ENCODE peak calls at places on chromosomes 3 and 15, in five cellular contexts. B, D, H, K and G are unnamed samples.
A peak's percentile ranks its signal among the peaks of the same experiment; 100 is the strongest.

GRCh38 chr3:190131329-190131728 is 10.6 kb upstream of the P3H2 start:
- DNase-seq in B (no peak), D (peak; percentile 75), H (no peak), K (no peak), G (no peak)

GRCh38 chr15:98452238-98452637 is 196.1 kb upstream of the IGF1R start:
- DNase-seq in B (no peak), D (no peak), H (no peak), K (no peak), G (no peak)

GRCh38 chr3:10975695-10976234 is 16.8 kb upstream of the SLC6A1 start:
- DNase-seq in B (no peak), D (no peak), H (no peak), K (no peak), G (no peak)

GRCh38 chr15:90638963-90639362 is 78.2 kb upstream of the BLM start:
- DNase-seq in B (no peak), D (no peak), H (no peak), K (no peak), G (no peak)

GRCh38 chr3:173529062-173529711 is 131.6 kb downstream of the NLGN1 start:
- DNase-seq in B (no peak), D (no peak), H (no peak), K (no peak), G (peak; percentile 57)

GRCh38 chr3:124707667-124708066 is 22.6 kb upstream of the UMPS start:
- DNase-seq in B (no peak), D (peak; percentile 85), H (no peak), K (peak; percentile 61), G (no peak)

GRCh38 chr3:6844723-6845122 is 16.2 kb upstream of the GRM7 start:
- DNase-seq in B (no peak), D (no peak), H (no peak), K (no peak), G (no peak)

GRCh38 chr15:71114887-71115566 is at the start of gene THSD4:
- DNase-seq in B (no peak), D (peak; percentile 77), H (peak; percentile 90), K (no peak), G (peak; percentile 83)

GRCh38 chr3:154954750-154955149 is 125.4 kb upstream of the MME start:
- DNase-seq in B (peak; percentile 26), D (peak; percentile 84), H (no peak), K (peak; percentile 13), G (peak; percentile 12)

GRCh38 chr3:43855674-43856299 is 165.0 kb downstream of the ABHD5 start:
- DNase-seq in B (no peak), D (peak; percentile 52), H (peak; percentile 70), K (peak; percentile 24), G (peak; percentile 70)

GRCh38 chr15:50940506-50940905 is 32.0 kb downstream of the AP4E1 start:
- DNase-seq in B (no peak), D (peak; percentile 44), H (no peak), K (no peak), G (no peak)

GRCh38 chr15:37773111-37773860 is 161.2 kb upstream of the TMCO5A start:
- DNase-seq in B (no peak), D (peak; percentile 77), H (no peak), K (peak; percentile 53), G (no peak)

GRCh38 chr3:62632510-62633294 is 242.5 kb downstream of the CADPS start:
- DNase-seq in B (no peak), D (no peak), H (no peak), K (no peak), G (no peak)

GRCh38 chr3:5568451-5568850 is 380.9 kb downstream of the EDEM1 start:
- DNase-seq in B (no peak), D (no peak), H (no peak), K (no peak), G (peak; percentile 44)

GRCh38 chr3:51963951-51964451 is 3.3 kb downstream of the PCBP4 start:
- DNase-seq in B (no peak), D (no peak), H (no peak), K (no peak), G (no peak)

DNA sequence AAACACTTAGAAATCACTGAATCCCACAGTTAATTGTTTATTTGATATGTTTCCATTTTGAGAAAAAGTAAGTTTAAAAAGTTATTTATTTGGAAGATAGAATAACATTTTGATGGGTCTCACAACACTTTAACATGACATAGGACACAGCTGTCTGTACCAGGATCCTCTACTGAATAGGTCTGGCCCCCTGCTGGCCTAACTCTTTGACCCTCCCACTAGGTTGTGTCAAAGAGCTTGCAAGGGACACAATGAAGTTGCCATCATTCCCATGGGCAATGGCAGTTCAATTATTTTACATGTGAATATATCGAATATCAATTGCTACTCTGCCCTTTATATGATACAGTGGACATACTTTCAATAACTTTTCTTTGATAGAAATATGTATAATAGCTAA is 138.9 kb downstream of the EPHA3 start:
- DNase-seq in B (no peak), D (no peak), H (no peak), K (no peak), G (peak; percentile 25)
- TF ChIP-seq CTCF in B (no peak), D (no peak), H (no peak), K (peak; percentile 15), G (peak; percentile 18)

GRCh38 chr3:185818267-185818875 is 6.5 kb downstream of the IGF2BP2 start:
- DNase-seq in B (no peak), D (no peak), H (no peak), K (no peak), G (no peak)
- H3K4me3 ChIP-seq in B (no peak overlapping the region), D (no peak overlapping the region), H (no peak overlapping the region), K (no peak overlapping the region), G (no peak overlapping the region)

DNA sequence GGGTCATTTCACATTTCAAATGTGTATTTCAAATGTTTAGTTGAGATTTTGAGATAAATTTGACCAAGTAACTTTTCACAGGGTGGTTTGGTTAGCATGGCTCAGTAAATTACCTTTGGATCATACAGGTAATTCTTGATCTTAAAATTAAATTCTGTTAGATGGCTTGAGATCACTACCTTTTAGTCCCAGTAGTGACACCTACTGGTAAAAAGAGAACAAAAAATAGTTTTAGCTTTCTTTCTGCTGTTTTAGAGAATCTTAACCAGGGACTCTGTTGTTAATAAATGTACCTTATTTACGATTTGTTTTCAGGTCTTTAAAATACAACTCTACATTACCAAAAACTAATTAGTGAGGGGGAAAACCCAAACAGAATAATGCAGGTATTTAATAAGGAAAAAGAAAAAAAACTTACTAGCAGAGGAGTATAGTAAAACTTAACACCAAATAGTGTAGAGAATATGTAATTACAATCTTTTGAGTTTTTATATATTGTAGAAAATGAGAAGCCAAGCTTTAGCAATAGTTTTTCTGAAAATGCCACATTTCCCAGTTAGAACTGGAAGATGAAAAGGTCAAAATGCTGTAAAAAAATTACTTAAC is 620.3 kb upstream of the AGTR1 start:
- DNase-seq in B (no peak), D (peak; percentile 52), H (no peak), K (no peak), G (peak; percentile 37)
- TF ChIP-seq CTCF in B (peak; percentile 56), D (peak; percentile 60), H (no peak), K (peak; percentile 64), G (peak; percentile 41)

DNA sequence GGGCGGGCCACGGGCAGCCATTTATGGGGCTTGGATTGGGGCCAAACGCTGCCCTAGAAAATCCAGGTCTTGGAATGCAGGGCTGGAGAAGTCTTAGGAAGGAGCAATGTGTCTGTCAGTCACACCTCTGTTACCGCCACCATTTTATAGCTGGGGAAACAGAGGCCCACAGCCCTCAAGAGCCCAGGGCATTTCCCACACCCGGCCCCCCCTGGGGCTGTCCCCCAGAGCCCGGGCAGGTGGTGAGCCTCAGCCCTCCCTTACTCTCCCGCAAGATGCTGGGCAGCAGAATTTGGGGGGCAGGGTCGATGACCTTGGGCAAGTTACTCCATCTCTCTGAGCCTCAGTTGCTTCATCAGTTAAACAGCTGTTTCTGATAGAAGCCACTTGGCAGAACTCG is 508.2 kb downstream of the SHQ1 start:
- DNase-seq in B (no peak), D (no peak), H (no peak), K (no peak), G (no peak)
- H3K4me3 ChIP-seq in B (no peak overlapping the region), D (no peak overlapping the region), H (no peak overlapping the region), K (no peak overlapping the region), G (no peak overlapping the region)

GRCh38 chr15:96028620-96029019 is 301.9 kb upstream of the NR2F2 start:
- DNase-seq in B (no peak), D (no peak), H (no peak), K (no peak), G (no peak)
- TF ChIP-seq CTCF in B (no peak), D (no peak), H (no peak), K (no peak), G (no peak)

GRCh38 chr3:69542265-69543079 is 156.6 kb upstream of the FRMD4B start:
- DNase-seq in B (no peak), D (no peak), H (no peak), K (no peak), G (no peak)
- H3K4me3 ChIP-seq in B (peak overlapping the region; percentile 58), D (peak overlapping the region; percentile 51), H (peak overlapping the region; percentile 68), K (no peak overlapping the region), G (no peak overlapping the region)

DNA sequence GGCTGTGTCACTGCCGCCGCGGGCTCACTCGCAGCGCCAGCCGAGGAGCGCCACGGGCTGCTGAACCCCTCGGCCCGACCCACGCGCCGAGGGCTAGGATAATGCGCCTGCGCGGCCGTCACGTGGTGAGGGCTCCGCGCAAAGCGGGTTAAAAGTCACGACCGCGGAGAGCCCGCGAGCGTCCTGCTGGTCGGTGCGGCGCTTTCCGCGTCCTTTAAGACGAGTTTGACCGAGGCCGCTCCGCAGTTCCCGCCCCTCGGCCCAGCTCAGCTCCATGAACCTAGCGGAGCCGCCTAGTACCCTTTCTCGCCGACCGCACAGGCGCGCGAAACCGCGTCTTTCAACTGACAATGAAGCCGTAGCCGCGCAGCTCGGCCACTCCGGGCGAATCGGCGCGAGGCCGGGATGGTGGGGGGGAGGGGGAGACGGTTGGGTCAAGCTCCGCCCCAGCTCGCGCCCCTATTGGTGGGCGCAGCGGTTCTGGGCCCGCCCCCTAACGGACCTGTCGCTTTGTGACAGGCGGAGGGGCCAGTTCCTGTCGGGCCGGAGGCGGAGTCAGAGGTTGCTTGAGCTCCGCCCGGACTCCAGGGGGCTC is 636 bp upstream of the STT3B start:
- DNase-seq in B (peak; percentile 87), D (peak; percentile 98), H (peak; percentile 99), K (peak; percentile 98), G (peak; percentile 100)
- TF ChIP-seq CTCF in B (no peak), D (no peak), H (no peak), K (no peak), G (no peak)